ENCODE peak calls at places on chromosomes 13 and 19, in ten cellular contexts. N is body of pancreas, M is GM12891, J is breast epithelium, Z is NB4, Q is heart left ventricle, Y is IMR-90, U is gastrocnemius medialis, O is HCT116, R is A549. E is an unnamed sample.

GRCh38 chr19:57305056-57305455 is 15.2 kb upstream of the ZNF543 start:
- DNase-seq in N (no peak), M (no peak), J (no peak), Z (no peak), Q (no peak), Y (no peak), U (no peak), O (no peak), R (no peak), E (no peak)

GRCh38 chr13:113889467-113889866 is 25.6 kb upstream of the GAS6 start:
- DNase-seq in N (no peak), M (no peak), J (no peak), Z (no peak), Q (no peak), Y (no peak), U (no peak), O (no peak), R (no peak), E (no peak)

GRCh38 chr19:52742516-52742915 is 7.7 kb upstream of the ZNF611 start:
- DNase-seq in N (no peak), M (no peak), J (no peak), Z (no peak), Q (no peak), Y (no peak), U (no peak), O (no peak), R (no peak), E (no peak)

GRCh38 chr13:100954430-100955361 is 280.1 kb upstream of the TMTC4 start:
- DNase-seq in N (no peak), M (no peak), J (no peak), Z (no peak), Q (no peak), Y (peak), U (no peak), O (no peak), R (no peak), E (no peak)

GRCh38 chr13:37640499-37640898 is 41.9 kb upstream of the POSTN start:
- DNase-seq in N (peak), M (no peak), J (no peak), Z (peak), Q (no peak), Y (peak), U (no peak), O (no peak), R (peak), E (no peak)

GRCh38 chr13:35909837-35910236 is 221.3 kb downstream of the DCLK1 start:
- DNase-seq in N (no peak), M (no peak), J (no peak), Z (no peak), Q (no peak), Y (no peak), U (no peak), O (no peak), R (no peak), E (no peak)

GRCh38 chr19:10862561-10863106 is 8.7 kb upstream of the CARM1 start:
- DNase-seq in N (no peak), M (no peak), J (no peak), Z (no peak), Q (no peak), Y (no peak), U (no peak), O (no peak), R (no peak), E (no peak)

GRCh38 chr19:4557186-4557970 is 2.1 kb downstream of the SEMA6B start:
- DNase-seq in N (no peak), M (no peak), J (no peak), Z (no peak), Q (no peak), Y (no peak), U (no peak), O (no peak), R (no peak), E (no peak)

GRCh38 chr19:18117692-18118378 is 20.3 kb downstream of the MAST3 start:
- DNase-seq in N (peak), M (peak), J (peak), Z (peak), Q (peak), Y (peak), U (peak), O (peak), R (peak), E (peak)

GRCh38 chr19:13530720-13531119 is 24.4 kb upstream of the CACNA1A start:
- DNase-seq in N (no peak), M (no peak), J (no peak), Z (no peak), Q (no peak), Y (no peak), U (no peak), O (no peak), R (no peak), E (no peak)

GRCh38 chr19:46350758-46351159 is 3.9 kb downstream of the PPP5C start:
- DNase-seq in N (peak), M (no peak), J (no peak), Z (peak), Q (no peak), Y (no peak), U (no peak), O (no peak), R (no peak), E (no peak)

GRCh38 chr13:77022341-77022740 is 4.6 kb downstream of the FBXL3 start:
- DNase-seq in N (no peak), M (no peak), J (no peak), Z (peak), Q (no peak), Y (peak), U (no peak), O (no peak), R (no peak), E (no peak)

GRCh38 chr19:14529254-14530004 is at the start of gene TECR:
- DNase-seq in N (peak), M (peak), J (peak), Z (peak), Q (peak), Y (peak), U (peak), O (peak), R (peak), E (peak)

GRCh38 chr19:35116085-35116801 is 620 bp downstream of the FXYD3 start:
- DNase-seq in N (peak), M (no peak), J (peak), Z (no peak), Q (no peak), Y (no peak), U (no peak), O (no peak), R (no peak), E (no peak)
- TF ChIP-seq POLR2A in N (peak), M (no peak), J (no peak), Z (no peak), Q (no peak), Y (no peak), U (no peak), O (no peak), R (no peak), E (no peak)

GRCh38 chr19:5673752-5674151 is 6.6 kb downstream of the MICOS13 start:
- DNase-seq in N (no peak), M (no peak), J (no peak), Z (no peak), Q (no peak), Y (no peak), U (no peak), O (no peak), R (no peak), E (no peak)
- TF ChIP-seq POLR2A in N (no peak), M (no peak), J (no peak), Z (no peak), Q (no peak), Y (no peak), U (no peak), O (no peak), R (no peak), E (no peak)

DNA sequence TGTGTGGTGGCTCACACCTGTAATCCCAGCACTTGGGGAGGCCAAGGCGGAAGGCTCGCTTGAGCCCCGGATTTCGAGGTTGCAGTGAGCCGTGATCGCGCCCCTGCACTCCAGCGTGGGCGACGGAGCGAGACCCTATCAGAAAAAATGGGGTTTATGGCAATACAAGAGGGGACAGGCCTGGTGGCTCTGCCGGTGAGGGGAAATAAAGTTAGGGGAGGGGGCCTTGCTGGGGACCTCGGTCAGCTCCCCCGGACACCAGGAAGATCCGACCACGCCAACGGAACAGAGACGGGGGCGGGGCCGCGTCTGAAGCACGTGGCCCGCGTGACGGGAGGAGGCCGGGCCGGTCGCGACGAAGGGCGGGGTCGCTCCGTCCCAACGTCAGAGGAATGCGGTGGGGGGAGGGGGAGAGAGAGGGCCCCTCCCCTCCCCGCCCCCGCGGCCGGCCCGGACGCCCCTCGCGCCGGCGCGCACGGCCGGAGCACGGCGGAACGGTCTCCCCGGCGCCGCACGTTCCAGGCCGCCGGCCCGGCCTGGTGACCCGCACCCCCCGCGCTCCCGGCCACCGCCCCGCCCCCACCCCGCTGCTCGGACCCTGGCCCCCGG is 1.9 kb upstream of the HNRNPL start:
- DNase-seq in N (peak), M (peak), J (peak), Z (peak), Q (peak), Y (peak), U (peak), O (peak), R (peak), E (peak)
- TF ChIP-seq POLR2A in N (peak), M (no peak), J (peak), Z (peak), Q (peak), Y (no peak), U (peak), O (peak), R (peak), E (peak)

DNA sequence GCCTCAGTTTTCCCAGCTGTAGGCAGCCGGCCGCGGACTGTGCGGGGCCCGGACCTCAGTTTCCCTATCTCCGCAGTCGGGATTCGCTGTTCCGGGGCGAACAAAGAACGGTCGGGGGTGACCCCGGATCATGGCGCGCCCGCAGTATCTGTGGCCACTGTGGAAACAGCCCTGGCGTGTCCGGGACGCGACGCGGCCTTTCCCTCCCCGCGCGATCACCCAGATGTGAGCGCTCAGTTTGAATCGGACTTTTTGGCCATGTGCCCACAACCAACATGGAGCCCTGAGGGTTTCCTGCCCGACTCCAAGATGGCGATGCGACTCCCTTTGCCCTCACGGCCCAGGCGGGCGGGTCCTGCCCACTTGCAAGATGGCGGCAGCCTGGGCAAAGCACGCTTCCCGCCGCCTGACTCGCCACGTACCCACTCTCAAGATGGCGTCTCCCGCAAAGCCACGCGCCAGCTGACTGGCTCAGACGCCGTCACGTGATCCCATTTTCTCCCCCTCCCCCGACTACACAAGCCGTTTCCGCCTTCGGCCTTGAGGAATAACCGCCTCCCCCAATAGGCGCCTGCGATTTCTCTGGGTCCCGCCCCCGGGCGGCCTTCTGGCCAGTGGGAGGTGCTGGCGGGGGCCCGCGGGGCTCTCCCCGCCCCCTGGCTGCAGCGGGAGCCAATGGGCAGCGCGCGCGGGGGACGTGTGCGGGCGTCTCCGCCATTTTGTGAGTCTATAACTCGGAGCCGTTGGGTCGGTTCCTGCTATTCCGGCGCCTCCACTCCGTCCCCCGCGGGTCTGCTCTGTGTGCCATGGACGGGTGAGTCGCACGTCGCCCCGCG is at the start of gene PTBP1:
- DNase-seq in N (peak), M (peak), J (peak), Z (peak), Q (peak), Y (peak), U (peak), O (peak), R (peak), E (peak)
- TF ChIP-seq POLR2A in N (peak), M (peak), J (peak), Z (peak), Q (peak), Y (peak), U (peak), O (peak), R (peak), E (peak)

DNA sequence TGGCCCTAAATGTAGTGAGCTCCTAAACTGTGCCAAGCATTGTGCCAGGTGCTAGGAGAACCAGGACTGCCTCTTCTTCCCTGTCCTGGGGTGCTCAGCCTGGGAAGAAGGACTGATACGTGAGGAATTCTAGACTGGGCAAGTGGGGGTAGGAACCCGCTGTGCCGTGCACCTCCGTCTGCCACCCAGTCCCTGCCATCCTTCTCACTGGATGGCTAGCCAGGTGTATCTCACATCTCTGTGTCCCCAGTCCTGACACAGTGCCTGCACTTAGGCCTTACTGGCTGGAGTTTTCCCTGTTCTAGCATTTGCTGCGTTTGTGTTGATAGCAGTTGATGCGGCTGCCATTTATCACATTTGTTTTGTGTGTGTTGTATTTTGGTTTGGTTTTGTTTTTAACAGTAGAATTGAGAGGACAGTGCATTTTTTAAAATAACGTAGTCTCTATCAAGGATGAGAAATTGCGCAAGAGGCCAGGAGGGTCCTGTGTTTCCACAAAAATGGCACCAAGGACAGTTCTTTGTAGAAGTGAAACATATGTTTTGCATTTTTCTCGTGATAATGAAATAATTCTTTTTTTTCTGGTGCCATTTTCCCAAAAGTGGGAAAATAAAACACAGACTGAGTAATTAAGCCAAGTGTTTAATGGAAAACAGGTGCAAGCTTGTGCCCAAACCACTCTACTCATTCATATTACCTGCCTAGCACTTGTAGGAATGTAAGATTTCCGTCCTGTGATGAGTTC is 4.7 kb upstream of the GPR183 start:
- DNase-seq in N (no peak), M (no peak), J (no peak), Z (peak), Q (no peak), Y (no peak), U (no peak), O (no peak), R (no peak), E (no peak)
- TF ChIP-seq POLR2A in N (no peak), M (no peak), J (no peak), Z (no peak), Q (no peak), Y (no peak), U (no peak), O (no peak), R (no peak), E (no peak)

GRCh38 chr13:99307247-99307646 is at the start of gene GPR183:
- DNase-seq in N (no peak), M (no peak), J (no peak), Z (peak), Q (no peak), Y (peak), U (no peak), O (no peak), R (no peak), E (no peak)

GRCh38 chr13:99303863-99304521 is 3.2 kb downstream of the GPR183 start:
- DNase-seq in N (peak), M (no peak), J (no peak), Z (peak), Q (no peak), Y (no peak), U (no peak), O (no peak), R (no peak), E (no peak)

GRCh38 chr13:99304541-99304940 is 2.7 kb downstream of the GPR183 start:
- DNase-seq in N (no peak), M (no peak), J (no peak), Z (no peak), Q (no peak), Y (no peak), U (no peak), O (no peak), R (no peak), E (no peak)

GRCh38 chr13:99307648-99308339 is 595 bp upstream of the GPR183 start:
- DNase-seq in N (peak), M (no peak), J (no peak), Z (peak), Q (no peak), Y (peak), U (no peak), O (no peak), R (no peak), E (peak)

GRCh38 chr13:99305180-99305965 is 1.8 kb downstream of the GPR183 start:
- DNase-seq in N (no peak), M (no peak), J (no peak), Z (no peak), Q (no peak), Y (no peak), U (no peak), O (no peak), R (no peak), E (no peak)
- TF ChIP-seq POLR2A in N (no peak), M (no peak), J (no peak), Z (no peak), Q (no peak), Y (no peak), U (no peak), O (no peak), R (no peak), E (no peak)

E was measured in H54.